ENCODE peak calls at places on chromosomes 2 and 18, in nine cellular contexts. E is NCI-H1092 treated with DMSO at 0.1 percent for 48 hours; G is activated T-helper 1 cell treated with anti-CD3 and anti-CD28 coated beads, Interleukin-12 subunit alpha, Interleukin-12 subunit beta, Interleukin-2, Interleukin-4 antibody, amounts not matched to agents 30 ng/mL and 10 ng/mL and 1 ng/mL, durations not matched to agents 14 hours and 24 hours and 36 hours; U is AG10803; V is stimulated activated CD8-positive, alpha-beta memory T cell treated with anti-CD3 and anti-CD28 coated beads, Interleukin-4, amount 100 ng/mL, for 1 hour; Z is activated CD4-positive, alpha-beta memory T cell treated with anti-CD3 and anti-CD28 coated beads, Interleukin-2, amount 10 ng/mL, durations not matched to agents 7 days and 5 days; M is mucosa of gallbladder; B is NCI-H774; T is GOT3. S is an unnamed sample.

GRCh38 chr18:59005266-59005665 is 134.4 kb upstream of the SEC11C start:
- DNase-seq in E (no peak), G (no peak), U (peak; percentile 88), V (no peak), Z (no peak), M (peak; percentile 28), B (no peak), T (no peak), S (no peak)

GRCh38 chr2:68263632-68264031 is 11.3 kb upstream of the PPP3R1 start:
- DNase-seq in E (no peak), G (no peak), U (no peak), V (no peak), Z (no peak), M (no peak), B (peak; percentile 4), T (no peak), S (no peak)

GRCh38 chr2:13583609-13584008 is 866.9 kb downstream of the TRIB2 start:
- DNase-seq in E (no peak), G (no peak), U (no peak), V (no peak), Z (no peak), M (no peak), B (no peak), T (no peak), S (no peak)

GRCh38 chr2:43542285-43542933 is 53.4 kb downstream of the THADA start:
- DNase-seq in E (peak; percentile 19), G (no peak), U (peak; percentile 69), V (no peak), Z (no peak), M (no peak), B (peak; percentile 20), T (no peak), S (no peak)

GRCh38 chr2:241844066-241844728 is 14.5 kb downstream of the PDCD1 start:
- DNase-seq in E (no peak), G (peak; percentile 79), U (peak; percentile 26), V (peak; percentile 53), Z (peak; percentile 87), M (peak; percentile 65), B (no peak), T (peak; percentile 44), S (no peak)

GRCh38 chr2:200247494-200247893 is 59.0 kb upstream of the SPATS2L start:
- DNase-seq in E (no peak), G (no peak), U (peak; percentile 92), V (no peak), Z (no peak), M (no peak), B (no peak), T (no peak), S (no peak)

GRCh38 chr2:203396667-203397066 is 68.5 kb downstream of the ABI2 start:
- DNase-seq in E (no peak), G (no peak), U (no peak), V (no peak), Z (no peak), M (no peak), B (no peak), T (no peak), S (no peak)

GRCh38 chr2:170475878-170476277 is 239.3 kb upstream of the SP5 start:
- DNase-seq in E (no peak), G (no peak), U (no peak), V (no peak), Z (no peak), M (peak; percentile 48), B (no peak), T (no peak), S (no peak)

GRCh38 chr18:77879829-77880228 is 630.2 kb downstream of the GALR1 start:
- DNase-seq in E (no peak), G (no peak), U (no peak), V (no peak), Z (no peak), M (no peak), B (no peak), T (no peak), S (no peak)

GRCh38 chr2:241559489-241560180 is 1.1 kb downstream of the BOK start:
- DNase-seq in E (no peak), G (no peak), U (peak; percentile 42), V (no peak), Z (no peak), M (peak; percentile 37), B (no peak), T (no peak), S (no peak)

GRCh38 chr2:197349699-197350098 is 39.1 kb upstream of the ANKRD44 start:
- DNase-seq in E (no peak), G (no peak), U (no peak), V (no peak), Z (no peak), M (no peak), B (no peak), T (no peak), S (no peak)

GRCh38 chr18:52136532-52136931 is 203.5 kb upstream of the DCC start:
- DNase-seq in E (no peak), G (no peak), U (no peak), V (no peak), Z (no peak), M (no peak), B (no peak), T (no peak), S (no peak)

GRCh38 chr2:49772299-49772970 is 618.1 kb upstream of the FSHR start:
- DNase-seq in E (no peak), G (no peak), U (no peak), V (no peak), Z (no peak), M (no peak), B (no peak), T (no peak), S (no peak)

GRCh38 chr2:144233226-144234114 is 286.4 kb downstream of the ZEB2 start:
- DNase-seq in E (no peak), G (no peak), U (no peak), V (no peak), Z (no peak), M (no peak), B (no peak), T (no peak), S (no peak)

GRCh38 chr2:182761903-182762302 is 45.8 kb downstream of the DNAJC10 start:
- DNase-seq in E (no peak), G (no peak), U (peak; percentile 47), V (no peak), Z (no peak), M (no peak), B (no peak), T (no peak), S (no peak)

GRCh38 chr2:14072338-14072737 is 560.2 kb upstream of the LRATD1 start:
- DNase-seq in E (no peak), G (no peak), U (no peak), V (no peak), Z (no peak), M (no peak), B (no peak), T (no peak), S (no peak)

GRCh38 chr2:128632491-128632780 is 313.8 kb upstream of the HS6ST1 start:
- DNase-seq in E (no peak), G (no peak), U (no peak), V (no peak), Z (peak; percentile 3), M (no peak), B (no peak), T (no peak), S (no peak)

GRCh38 chr2:17940105-17940630 is 61.7 kb downstream of the KCNS3 start:
- DNase-seq in E (no peak), G (no peak), U (no peak), V (no peak), Z (no peak), M (no peak), B (no peak), T (no peak), S (no peak)

GRCh38 chr2:4139711-4140110 is 436.3 kb downstream of the DCDC2C start:
- DNase-seq in E (peak; percentile 54), G (no peak), U (no peak), V (no peak), Z (no peak), M (no peak), B (no peak), T (no peak), S (no peak)

GRCh38 chr18:36451454-36452251 is 154.1 kb downstream of the FHOD3 start:
- DNase-seq in E (no peak), G (no peak), U (no peak), V (no peak), Z (no peak), M (no peak), B (no peak), T (no peak), S (no peak)

GRCh38 chr2:126902152-126902835 is 3.6 kb downstream of the TEX51 start:
- DNase-seq in E (no peak), G (no peak), U (no peak), V (no peak), Z (no peak), M (no peak), B (no peak), T (no peak), S (no peak)

GRCh38 chr2:240419723-240420122 is 15.7 kb upstream of the GPC1 start:
- DNase-seq in E (no peak), G (no peak), U (peak; percentile 12), V (no peak), Z (no peak), M (no peak), B (no peak), T (no peak), S (no peak)

GRCh38 chr2:35973132-35973736 is 382.3 kb upstream of the CRIM1 start:
- DNase-seq in E (no peak), G (no peak), U (peak; percentile 50), V (no peak), Z (no peak), M (peak; percentile 52), B (peak; percentile 35), T (no peak), S (no peak)